ENCODE peak calls at places on chromosomes 7 and 10, in five cellular contexts. C, Z, K, Y and I are unnamed samples.

GRCh38 chr10:89548673-89549072 is 13.3 kb upstream of the SLC16A12 start:
- DNase-seq in Z (no peak), Y (no peak), K (no peak), C (no peak), I (no peak)

GRCh38 chr7:151087247-151088018 is 1.2 kb downstream of the AGAP3 start:
- DNase-seq in C (peak; percentile 74), Z (peak; percentile 64), Y (peak; percentile 79), K (peak; percentile 44), I (no peak)

GRCh38 chr10:124495176-124495575 is 33.6 kb downstream of the LHPP start:
- DNase-seq in K (no peak), Z (no peak), C (no peak), Y (no peak), I (no peak)

GRCh38 chr7:106057962-106058901 is 53.9 kb downstream of the SYPL1 start:
- DNase-seq in C (peak; percentile 69), Y (no peak), K (no peak), Z (peak; percentile 94), I (peak; percentile 52)

GRCh38 chr10:91090761-91091529 is 129.5 kb upstream of the PCGF5 start:
- DNase-seq in K (no peak), Y (no peak), Z (no peak), C (no peak), I (no peak)

GRCh38 chr10:5456563-5456962 is 42.8 kb downstream of the CALML5 start:
- DNase-seq in C (no peak), Y (no peak), Z (no peak), K (no peak), I (no peak)

GRCh38 chr7:137445268-137445667 is 101.7 kb upstream of the PTN start:
- DNase-seq in Y (no peak), Z (no peak), C (no peak), K (no peak), I (no peak)

GRCh38 chr10:84181631-84182030 is 8.0 kb downstream of the GPR15LG start:
- DNase-seq in Z (no peak), C (no peak), Y (no peak), K (no peak), I (no peak)

GRCh38 chr7:145903658-145904057 is 212.9 kb upstream of the CNTNAP2 start:
- DNase-seq in C (no peak), Z (no peak), K (no peak), Y (no peak), I (no peak)

GRCh38 chr10:9097991-9098306 is 1043.5 kb downstream of the GATA3 start:
- DNase-seq in Y (no peak), Z (no peak), C (no peak), K (no peak), I (no peak)
- TF ChIP-seq POLR2AphosphoS5 in Y (no peak), Z (no peak), C (no peak), K (no peak), I (no peak)

DNA sequence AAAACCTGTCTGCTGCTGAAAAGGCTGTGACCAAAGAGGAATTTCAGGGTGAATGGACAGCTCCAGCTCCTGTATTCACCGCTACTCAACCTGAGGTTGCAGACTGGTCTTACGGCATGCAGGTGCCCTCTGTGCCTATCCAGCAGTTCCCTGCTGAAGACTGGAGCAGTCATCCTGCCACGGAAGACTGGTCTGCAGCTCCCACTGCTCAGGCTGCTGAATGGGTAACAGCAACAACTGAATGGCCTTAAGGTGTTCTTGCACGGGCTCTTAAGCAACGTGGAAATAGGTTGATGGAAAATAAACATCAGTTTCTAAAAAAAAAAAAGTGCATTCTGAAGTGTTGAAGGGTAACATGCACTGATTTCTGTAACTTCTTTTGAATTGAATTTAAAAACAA is 82.3 kb downstream of the DAGLB start:
- DNase-seq in Z (no peak), C (no peak), Y (no peak), K (no peak), I (no peak)
- TF ChIP-seq POLR2AphosphoS5 in Z (no peak), C (no peak), Y (no peak), K (no peak), I (no peak)

GRCh38 chr7:158957921-158958471 is 101.6 kb downstream of the DYNC2I1 start:
- DNase-seq in Z (peak; percentile 83), K (no peak), Y (peak; percentile 82), C (peak; percentile 95), I (no peak)

GRCh38 chr7:158957507-158957900 is 101.1 kb downstream of the DYNC2I1 start:
- DNase-seq in Y (no peak), K (no peak), Z (peak; percentile 44), C (no peak), I (no peak)

GRCh38 chr7:158958618-158959017 is 102.3 kb downstream of the DYNC2I1 start:
- DNase-seq in Z (no peak), K (no peak), Y (no peak), C (no peak), I (no peak)

GRCh38 chr7:158959021-158959717 is 102.8 kb downstream of the DYNC2I1 start:
- DNase-seq in K (no peak), C (no peak), Z (no peak), Y (no peak), I (no peak)

DNA sequence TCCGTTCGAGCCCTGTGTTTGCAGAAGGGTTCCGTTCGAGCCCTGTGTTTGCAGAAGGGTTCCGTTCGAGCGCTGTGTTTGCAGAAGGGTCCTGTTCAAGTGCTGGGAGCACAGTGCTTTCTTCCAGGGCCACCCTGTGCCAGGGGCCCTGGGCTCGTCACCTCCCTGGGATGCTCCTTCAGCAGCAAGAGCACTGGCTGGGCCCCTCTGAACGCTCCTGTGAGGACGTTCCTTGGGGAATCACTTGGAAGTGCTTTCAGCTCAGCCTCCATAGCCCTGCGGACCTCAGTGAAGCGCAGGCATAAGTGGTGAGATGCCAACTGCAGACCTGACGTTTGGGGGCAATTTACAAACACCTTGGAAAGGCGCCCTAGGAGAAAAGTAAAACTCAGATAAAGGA is 103.6 kb downstream of the DYNC2I1 start:
- DNase-seq in Y (no peak), Z (no peak), C (no peak), K (no peak), I (no peak)
- TF ChIP-seq POLR2AphosphoS5 in Y (no peak), Z (no peak), C (no peak), K (no peak), I (no peak)

GRCh38 chr10:15325243-15326002 is 45.7 kb downstream of the FAM171A1 start:
- DNase-seq in K (peak; percentile 84), Z (no peak), C (no peak), Y (peak; percentile 49), I (no peak)
- TF ChIP-seq POLR2AphosphoS5 in K (peak; percentile 71), Z (no peak), C (no peak), Y (no peak), I (no peak)

DNA sequence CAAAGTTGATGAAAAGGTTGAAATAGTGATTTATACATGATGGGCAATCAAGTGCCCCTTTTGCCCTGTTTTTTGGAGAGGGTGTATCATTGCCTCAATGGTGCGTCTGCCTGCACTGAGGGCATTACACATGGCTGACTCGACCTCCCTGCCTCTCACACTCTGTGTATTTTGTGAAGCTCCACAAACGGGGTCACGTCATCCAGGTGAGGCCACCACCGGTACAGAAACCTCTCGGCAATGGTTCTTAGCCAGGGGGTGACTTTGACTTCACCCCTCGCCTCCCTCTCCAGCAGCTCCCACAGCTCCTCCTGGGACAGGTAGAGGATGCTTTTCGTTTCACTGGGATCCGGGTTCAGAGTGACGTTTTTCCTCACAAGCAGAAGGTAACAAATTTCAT is 6.3 kb downstream of the IDI2 start:
- DNase-seq in K (no peak), Y (no peak), C (no peak), Z (no peak), I (no peak)
- TF ChIP-seq POLR2AphosphoS5 in K (no peak), Y (peak; percentile 54), C (no peak), Z (no peak), I (peak; percentile 79)

GRCh38 chr7:15600298-15600697 is 38.5 kb upstream of the AGMO start:
- DNase-seq in C (no peak), K (no peak), Y (no peak), Z (no peak), I (no peak)

GRCh38 chr7:15594461-15594860 is 32.6 kb upstream of the AGMO start:
- DNase-seq in C (no peak), K (no peak), Z (no peak), Y (no peak), I (no peak)
- TF ChIP-seq POLR2AphosphoS5 in C (no peak), K (no peak), Z (no peak), Y (no peak), I (no peak)

GRCh38 chr10:127157506-127158205 is 38.7 kb downstream of the INSYN2A start:
- DNase-seq in K (no peak), Y (no peak), Z (no peak), C (no peak), I (no peak)

GRCh38 chr10:127158663-127159062 is 37.7 kb downstream of the INSYN2A start:
- DNase-seq in Y (no peak), C (no peak), K (no peak), Z (no peak), I (no peak)

GRCh38 chr10:127162841-127163240 is 33.5 kb downstream of the INSYN2A start:
- DNase-seq in C (no peak), Z (no peak), K (no peak), Y (no peak), I (no peak)

GRCh38 chr10:127161482-127161881 is 34.9 kb downstream of the INSYN2A start:
- DNase-seq in K (no peak), C (no peak), Z (no peak), Y (no peak), I (no peak)

GRCh38 chr10:127159648-127160245 is 36.6 kb downstream of the INSYN2A start:
- DNase-seq in K (no peak), Y (no peak), Z (no peak), C (no peak), I (no peak)
- TF ChIP-seq POLR2AphosphoS5 in K (no peak), Y (no peak), Z (no peak), C (no peak), I (no peak)

GRCh38 chr7:7757576-7757975 is 39.2 kb upstream of the RPA3 start:
- DNase-seq in C (no peak), K (no peak), Y (no peak), Z (no peak), I (no peak)

GRCh38 chr7:7761974-7762769 is 43.8 kb upstream of the RPA3 start:
- DNase-seq in C (no peak), Y (no peak), Z (no peak), K (peak; percentile 69), I (no peak)

GRCh38 chr7:7751243-7752092 is 33.1 kb upstream of the RPA3 start:
- DNase-seq in Z (peak; percentile 65), K (no peak), Y (no peak), C (peak; percentile 75), I (no peak)

GRCh38 chr7:7761340-7761973 is 43.0 kb upstream of the RPA3 start:
- DNase-seq in C (no peak), Y (peak; percentile 10), Z (no peak), K (peak; percentile 58), I (no peak)

GRCh38 chr7:7756577-7756976 is 38.2 kb upstream of the RPA3 start:
- DNase-seq in C (no peak), K (no peak), Y (no peak), Z (no peak), I (no peak)
- TF ChIP-seq POLR2AphosphoS5 in C (no peak), K (no peak), Y (no peak), Z (no peak), I (no peak)